ENCODE peak calls at places on chromosomes 12 and 14, in five cellular contexts. B, I, Q, M and U are unnamed samples.

GRCh38 chr12:104643921-104644669 is 187.3 kb downstream of the CHST11 start:
- DNase-seq in B (no peak), I (no peak), Q (no peak), M (peak), U (no peak)

GRCh38 chr12:3313655-3314305 is 177.2 kb upstream of the PRMT8 start:
- DNase-seq in B (no peak), I (no peak), Q (peak), M (no peak), U (no peak)

GRCh38 chr14:51929920-51930682 is 59.2 kb upstream of the RTRAF start:
- DNase-seq in B (no peak), I (no peak), Q (no peak), M (no peak), U (no peak)

GRCh38 chr12:49201595-49202295 is 12.9 kb upstream of the TUBA1A start:
- DNase-seq in B (no peak), I (no peak), Q (peak), M (no peak), U (no peak)

GRCh38 chr12:97167598-97167997 is 260.5 kb downstream of the NEDD1 start:
- DNase-seq in B (no peak), I (no peak), Q (no peak), M (no peak), U (no peak)

GRCh38 chr12:51390457-51391046 is 654 bp downstream of the GALNT6 start:
- DNase-seq in B (no peak), I (no peak), Q (no peak), M (no peak), U (no peak)

GRCh38 chr12:124036117-124037109 is 63.4 kb downstream of the ZNF664 start:
- DNase-seq in B (no peak), I (peak), Q (peak), M (no peak), U (no peak)

GRCh38 chr12:84348582-84348981 is 564.0 kb downstream of the SLC6A15 start:
- DNase-seq in B (no peak), I (no peak), Q (no peak), M (no peak), U (no peak)

GRCh38 chr14:21913759-21914158 is 240.1 kb upstream of the OR4E1 start:
- DNase-seq in B (peak), I (peak), Q (peak), M (peak), U (no peak)

GRCh38 chr12:13587721-13588389 is 391.3 kb downstream of the EMP1 start:
- DNase-seq in B (no peak), I (no peak), Q (no peak), M (no peak), U (no peak)

GRCh38 chr12:33476058-33476457 is 36.4 kb upstream of the SYT10 start:
- DNase-seq in B (no peak), I (no peak), Q (no peak), M (no peak), U (no peak)

GRCh38 chr12:46386877-46387629 is 14.5 kb upstream of the SLC38A2 start:
- DNase-seq in B (no peak), I (no peak), Q (peak), M (no peak), U (no peak)

GRCh38 chr14:75885829-75886228 is 96.0 kb downstream of the TGFB3 start:
- DNase-seq in B (no peak), I (no peak), Q (no peak), M (peak), U (no peak)

GRCh38 chr12:7832059-7832696 is 40.5 kb downstream of the SLC2A14 start:
- DNase-seq in B (peak), I (peak), Q (peak), M (no peak), U (no peak)

DNA sequence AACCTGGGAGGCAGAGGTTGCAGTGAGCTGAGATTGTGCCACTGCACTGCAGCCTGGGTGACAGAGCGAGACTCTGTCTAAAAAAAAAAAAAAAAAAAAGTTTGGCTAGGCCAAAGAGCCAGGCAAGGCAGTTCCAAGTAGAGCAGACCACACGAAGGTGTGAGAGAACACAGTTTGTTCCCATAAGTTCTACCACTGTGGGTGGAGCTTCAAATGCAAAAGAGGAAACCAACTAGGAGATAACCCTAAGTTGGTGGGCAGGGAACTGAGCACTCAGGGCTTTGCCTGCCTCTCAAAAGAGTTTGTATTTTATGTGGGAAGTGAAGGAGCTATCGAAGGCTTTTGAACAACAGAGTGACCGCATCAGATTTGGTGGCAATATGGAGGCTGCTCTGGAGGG is 15.1 kb downstream of the SOCS2 start:
- DNase-seq in B (no peak), I (no peak), Q (no peak), M (no peak), U (no peak)
- TF ChIP-seq CTCF in B (no peak), I (no peak), Q (no peak), M (no peak), U (no peak)

GRCh38 chr14:79363291-79363690 is 848.0 kb downstream of the DIO2 start:
- DNase-seq in B (no peak), I (no peak), Q (no peak), M (no peak), U (no peak)
- TF ChIP-seq CTCF in B (no peak), I (no peak), Q (no peak), M (no peak), U (no peak)

DNA sequence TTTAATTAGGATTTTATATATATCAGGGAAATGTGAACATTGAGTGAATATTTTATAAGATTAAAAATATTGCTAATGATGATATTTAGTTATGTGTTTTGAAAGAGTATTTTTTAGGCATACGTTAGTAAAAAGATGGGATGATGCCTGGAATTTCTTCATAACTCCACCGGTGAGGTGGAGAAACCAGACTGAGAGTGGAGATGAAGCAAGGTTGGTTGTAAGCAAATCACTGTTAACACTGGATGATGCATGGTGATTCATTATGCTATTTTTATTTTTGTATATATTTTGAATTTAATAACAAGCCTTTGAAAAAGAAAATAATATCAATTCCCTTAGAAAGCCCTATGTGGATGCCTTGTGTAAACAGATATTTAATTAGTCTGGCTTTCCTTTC is 95.3 kb downstream of the HELB start:
- DNase-seq in B (no peak), I (no peak), Q (no peak), M (no peak), U (no peak)
- TF ChIP-seq CTCF in B (no peak), I (no peak), Q (no peak), M (no peak), U (no peak)

DNA sequence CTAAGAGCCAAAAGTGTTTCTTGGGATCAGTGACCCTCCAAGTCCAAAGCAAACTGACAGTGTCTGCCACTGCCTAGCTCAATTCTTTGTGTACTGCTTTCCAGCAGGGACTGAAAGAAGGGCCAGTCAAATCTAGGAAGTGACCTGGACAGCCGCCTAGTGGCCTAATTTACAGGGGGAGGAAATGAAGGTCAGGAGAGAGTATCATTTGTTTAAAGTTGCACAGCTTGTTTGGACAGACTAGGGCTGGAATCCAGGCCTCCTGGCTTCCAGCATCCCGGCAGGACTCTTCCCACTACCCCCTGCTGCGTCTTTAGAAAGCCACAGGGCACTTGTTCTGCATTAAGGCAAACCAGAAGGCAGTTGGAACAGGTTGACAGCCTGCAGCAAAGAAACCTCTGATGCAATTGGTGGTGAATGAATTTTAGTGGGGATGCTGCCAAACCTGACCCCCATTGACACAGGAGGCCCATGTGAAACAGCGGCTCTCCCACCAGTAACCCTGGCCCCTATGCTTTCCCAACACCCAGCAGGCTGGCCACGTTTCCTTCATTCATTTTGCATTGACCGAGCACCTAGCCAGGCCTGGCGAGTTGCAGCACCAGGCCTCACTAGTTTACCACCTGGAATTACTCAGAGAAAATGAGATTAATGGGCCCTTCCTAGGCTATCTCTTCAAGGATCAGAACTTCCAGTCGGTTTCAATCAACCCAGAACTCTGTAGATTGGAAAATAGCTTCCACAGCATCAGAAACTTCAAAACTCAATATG is 28.2 kb downstream of the GALNT16 start:
- DNase-seq in B (no peak), I (peak), Q (no peak), M (no peak), U (no peak)
- TF ChIP-seq CTCF in B (no peak), I (peak), Q (no peak), M (no peak), U (no peak)

DNA sequence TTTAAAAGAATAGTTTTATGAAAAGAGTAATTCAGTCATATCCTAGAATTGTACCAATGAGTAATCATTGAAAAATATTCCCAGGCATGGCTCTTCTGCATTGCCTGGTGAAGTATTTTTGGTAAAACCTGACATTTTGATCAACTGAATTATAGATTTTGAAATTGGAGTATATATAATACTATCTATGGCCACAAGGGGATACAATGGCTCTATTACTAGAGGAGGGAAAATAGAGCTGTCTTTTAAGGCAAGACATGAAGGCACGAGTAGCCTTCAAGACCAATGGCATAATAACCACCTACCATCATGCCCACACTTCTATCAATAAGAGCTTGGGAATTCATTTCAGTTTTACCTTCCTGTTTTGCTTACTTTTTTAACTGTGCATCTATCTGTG is 1241.4 kb upstream of the TMEM132C start:
- DNase-seq in B (no peak), I (no peak), Q (no peak), M (no peak), U (no peak)
- TF ChIP-seq CTCF in B (no peak), I (peak), Q (no peak), M (no peak), U (no peak)